ENCODE peak calls at places on chromosomes 11 and 22, in four cellular contexts. W is right cardiac atrium, Y is AG04450, F is small intestine. T is an unnamed sample.

GRCh38 chr22:48523091-48523490 is 1304.6 kb downstream of the BRD1 start:
- DNase-seq in F (no peak), W (no peak), Y (no peak), T (no peak)

GRCh38 chr11:120104041-120104440 is 33.9 kb downstream of the TRIM29 start:
- DNase-seq in F (no peak), Y (no peak), W (no peak), T (no peak)

GRCh38 chr11:109956124-109956793 is 136.9 kb upstream of the ZC3H12C start:
- DNase-seq in W (no peak), Y (no peak), F (no peak), T (no peak)

GRCh38 chr22:35995345-35995744 is 33.3 kb downstream of the RBFOX2 start:
- DNase-seq in F (no peak), W (no peak), Y (no peak), T (peak)

GRCh38 chr22:17767236-17768065 is 6.8 kb downstream of the BID start:
- DNase-seq in Y (no peak), W (no peak), F (no peak), T (no peak)

GRCh38 chr11:33735426-33736147 is 636 bp downstream of the CD59 start:
- DNase-seq in W (peak), Y (no peak), F (peak), T (no peak)

GRCh38 chr11:48129697-48130395 is 86.8 kb upstream of the OR4B1 start:
- DNase-seq in W (no peak), Y (no peak), F (no peak), T (no peak)

GRCh38 chr11:3710485-3711259 is 39.5 kb upstream of the CHRNA10 start:
- DNase-seq in W (no peak), Y (no peak), F (no peak), T (peak)

GRCh38 chr11:109648804-109649203 is 226.8 kb downstream of the C11orf87 start:
- DNase-seq in W (no peak), F (no peak), Y (no peak), T (no peak)

GRCh38 chr11:46916669-46917108 is 1.7 kb downstream of the LRP4 start:
- DNase-seq in Y (no peak), F (peak), W (peak), T (peak)

GRCh38 chr11:61163714-61164609 is 2.7 kb upstream of the VPS37C start:
- DNase-seq in F (no peak), W (no peak), Y (no peak), T (no peak)

GRCh38 chr11:22084564-22084963 is 108.3 kb upstream of the ANO5 start:
- DNase-seq in F (no peak), Y (no peak), W (no peak), T (no peak)

GRCh38 chr11:36381005-36381350 is 84.9 kb downstream of the PRR5L start:
- DNase-seq in W (no peak), Y (no peak), F (no peak), T (no peak)

GRCh38 chr22:24953294-24954113 is 988 bp downstream of the KIAA1671 start:
- DNase-seq in F (peak), Y (no peak), W (peak), T (no peak)

GRCh38 chr11:7272373-7272772 is 20.7 kb downstream of the SYT9 start:
- DNase-seq in Y (no peak), W (no peak), F (no peak), T (no peak)

GRCh38 chr22:18056802-18057474 is 20.9 kb upstream of the PEX26 start:
- DNase-seq in Y (no peak), F (no peak), W (no peak), T (no peak)

GRCh38 chr11:105598371-105598770 is 11.5 kb upstream of the GRIA4 start:
- DNase-seq in Y (no peak), F (no peak), W (no peak), T (no peak)

DNA sequence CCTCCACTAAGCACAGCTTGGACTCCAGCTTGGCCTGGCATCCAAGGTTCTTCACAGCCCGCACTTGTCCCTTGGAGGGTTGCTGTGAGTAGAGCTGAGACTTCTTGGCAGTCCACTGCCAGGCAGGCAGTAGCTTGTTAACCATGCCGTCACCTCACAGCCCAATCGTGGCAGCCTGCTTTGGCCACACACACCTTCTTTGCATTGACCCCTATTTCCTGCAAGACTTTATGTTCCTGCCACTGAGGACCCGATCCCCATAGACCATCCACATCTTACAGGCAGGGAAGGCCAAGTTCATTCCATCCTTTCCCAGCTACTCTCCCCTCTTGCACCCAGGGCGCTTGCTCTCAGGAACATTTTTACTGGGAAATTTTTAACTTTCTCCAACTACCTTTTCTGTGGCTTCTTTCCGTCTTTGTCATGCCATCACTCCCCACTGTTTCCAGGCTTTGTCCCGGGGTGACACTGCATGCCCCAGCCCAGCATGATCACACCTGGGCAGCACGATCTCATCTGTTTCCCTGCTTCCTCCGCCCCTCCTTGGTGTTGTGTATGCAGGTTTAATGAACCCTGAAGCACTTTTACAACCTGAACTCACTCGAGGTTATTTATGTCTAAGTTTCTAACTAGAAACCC is 2.6 kb upstream of the PYGM start:
- DNase-seq in W (no peak), F (no peak), Y (no peak), T (no peak)
- H3K4me3 ChIP-seq in W (no peak), F (no peak), Y (no peak), T (no peak)

DNA sequence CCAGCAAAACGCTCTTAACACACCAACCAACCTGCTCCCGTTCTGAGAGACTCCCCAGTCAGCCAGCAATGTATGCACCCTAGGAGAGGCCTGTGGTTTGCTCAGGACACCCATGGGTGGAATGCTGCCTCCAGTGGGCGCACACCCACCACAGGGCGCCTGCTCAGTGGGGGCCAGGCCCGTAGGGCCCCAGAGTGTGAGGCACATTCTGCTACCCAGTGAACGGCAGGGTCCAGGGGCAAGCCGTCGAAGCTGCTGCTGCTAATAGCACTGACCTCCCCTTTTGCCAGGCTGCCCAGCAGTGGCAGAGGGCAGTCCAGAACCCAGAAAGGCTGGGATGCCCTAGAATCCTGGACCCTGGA is 12.8 kb downstream of the B3GAT1 start:
- DNase-seq in W (no peak), F (no peak), Y (no peak), T (no peak)
- H3K4me3 ChIP-seq in W (no peak), F (no peak), Y (no peak), T (no peak)

GRCh38 chr11:44634401-44635281 is 69.2 kb downstream of the CD82 start:
- DNase-seq in W (peak), F (no peak), Y (peak), T (peak)
- H3K4me3 ChIP-seq in W (no peak), F (no peak), Y (peak), T (no peak)

GRCh38 chr11:113265343-113265742 is 49.0 kb upstream of the TTC12 start:
- DNase-seq in Y (no peak), W (no peak), F (no peak), T (no peak)

GRCh38 chr11:113263458-113264095 is 50.8 kb upstream of the TTC12 start:
- DNase-seq in Y (no peak), W (no peak), F (no peak), T (no peak)

GRCh38 chr11:113269096-113269495 is 45.3 kb upstream of the TTC12 start:
- DNase-seq in Y (no peak), W (no peak), F (no peak), T (no peak)

GRCh38 chr11:113270080-113270479 is 44.3 kb upstream of the TTC12 start:
- DNase-seq in W (no peak), Y (no peak), F (no peak), T (no peak)

GRCh38 chr11:113267536-113267935 is 46.8 kb upstream of the TTC12 start:
- DNase-seq in Y (no peak), W (no peak), F (no peak), T (no peak)
- H3K4me3 ChIP-seq in Y (no peak), W (no peak), F (no peak), T (no peak)

DNA sequence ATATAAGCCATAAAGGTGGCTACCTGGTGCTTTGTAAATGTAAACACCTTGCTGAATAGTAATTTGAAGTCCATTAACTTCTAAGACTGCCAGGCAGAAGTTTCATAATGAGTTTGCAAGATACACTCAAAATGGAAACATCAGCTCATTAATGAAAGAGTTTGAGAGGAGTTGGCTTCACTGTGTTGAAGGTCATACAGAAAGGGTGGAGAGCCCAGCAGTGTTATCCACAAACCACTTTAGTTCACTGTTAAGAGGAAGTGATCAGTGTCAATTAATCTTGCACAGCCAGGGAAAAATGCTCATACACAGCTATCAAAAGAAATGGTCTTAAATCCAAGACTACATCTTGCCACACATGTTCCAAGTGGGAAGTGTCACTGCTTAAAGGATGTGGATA is 689.4 kb downstream of the JRKL start:
- DNase-seq in Y (no peak), F (no peak), W (no peak), T (no peak)
- H3K4me3 ChIP-seq in Y (no peak), F (no peak), W (no peak), T (no peak)

DNA sequence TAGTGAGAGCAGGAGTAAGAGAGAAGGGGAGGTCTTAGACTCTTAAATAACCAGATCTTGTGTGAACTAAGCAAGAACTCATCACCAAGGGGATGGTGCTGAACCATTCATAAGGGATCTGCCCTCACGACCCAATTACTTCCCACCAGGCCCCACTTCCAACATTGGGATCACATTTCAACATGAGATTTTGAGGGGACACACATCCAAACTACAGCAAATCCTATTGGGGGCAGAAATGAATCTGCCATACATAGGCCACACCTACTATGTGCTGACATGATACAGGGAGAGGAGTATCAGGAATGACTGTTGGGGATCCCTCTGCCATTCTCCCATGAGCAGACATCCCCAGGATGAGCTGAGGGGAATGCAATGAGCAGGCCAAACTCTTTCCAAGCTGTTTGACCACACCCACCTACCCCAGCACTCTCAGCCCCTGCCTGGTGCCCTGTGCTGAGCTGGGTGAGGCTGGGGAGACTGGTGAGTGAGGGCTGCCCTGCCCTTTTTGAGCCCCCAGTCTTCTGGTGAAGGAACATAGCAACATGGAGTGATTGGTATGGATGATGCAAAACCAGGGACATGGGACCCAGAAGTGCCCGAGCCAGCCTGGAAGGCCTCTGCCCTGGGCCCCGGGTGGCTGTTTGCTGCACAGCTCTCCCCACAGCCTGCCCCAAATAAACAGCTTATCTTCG is 1.2 kb upstream of the GTSE1 start:
- DNase-seq in Y (no peak), F (peak), W (no peak), T (no peak)
- H3K4me3 ChIP-seq in Y (peak), F (no peak), W (no peak), T (peak)

GRCh38 chr11:130001491-130002351 is 914 bp downstream of the PRDM10 start:
- DNase-seq in W (peak), Y (no peak), F (peak), T (no peak)
- H3K4me3 ChIP-seq in W (peak), Y (peak), F (peak), T (peak)

GRCh38 chr22:44755000-44755399 is 2.6 kb downstream of the ARHGAP8 start:
- DNase-seq in W (no peak), Y (no peak), F (peak), T (no peak)

GRCh38 chr22:44753189-44754042 is 1.0 kb downstream of the ARHGAP8 start:
- DNase-seq in W (no peak), F (peak), Y (no peak), T (no peak)

GRCh38 chr22:44755418-44755817 is 3.0 kb downstream of the ARHGAP8 start:
- DNase-seq in F (peak), W (no peak), Y (no peak), T (no peak)

GRCh38 chr22:44758354-44758969 is 6.1 kb downstream of the ARHGAP8 start:
- DNase-seq in Y (no peak), W (no peak), F (peak), T (no peak)

DNA sequence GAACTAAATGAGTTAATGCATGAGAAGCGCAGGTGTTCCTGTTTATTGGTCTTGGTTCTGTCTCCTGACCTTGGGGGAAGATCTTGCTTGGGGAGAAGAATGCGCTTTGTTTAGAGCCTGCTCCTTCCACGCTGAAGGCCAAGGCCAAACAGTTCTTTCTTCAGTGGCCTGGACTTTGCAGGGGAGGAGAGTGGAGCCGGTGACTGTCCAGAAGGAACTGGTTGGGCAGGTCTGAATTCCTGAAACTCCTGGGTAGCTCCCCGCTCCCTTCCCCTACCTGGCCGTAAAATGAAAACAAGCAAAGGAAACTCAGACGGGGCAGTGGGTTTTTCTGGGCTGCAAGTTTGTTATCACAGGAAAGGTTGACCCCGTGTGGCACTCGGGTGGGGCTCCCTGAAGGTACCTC is 3.6 kb downstream of the ARHGAP8 start:
- DNase-seq in Y (no peak), F (peak), W (no peak), T (no peak)
- H3K4me3 ChIP-seq in Y (no peak), F (no peak), W (no peak), T (no peak)

GRCh38 chr22:43891360-43892182 is at the start of gene PNPLA5:
- DNase-seq in F (no peak), W (no peak), Y (no peak), T (no peak)
- H3K4me3 ChIP-seq in F (no peak), W (no peak), Y (peak), T (peak)